ENCODE peak calls at places on chromosomes 7 and 10, in nine cellular contexts. D, Z, C, K, P, H, T, R and V are unnamed samples.

GRCh38 chr10:88272186-88272585 is 310.9 kb downstream of the RNLS start:
- DNase-seq in R (no peak), D (no peak), Z (no peak), H (no peak), T (no peak), P (no peak), K (no peak), C (no peak), V (no peak)

GRCh38 chr7:68407460-68407859 is 1190.8 kb upstream of the AUTS2 start:
- DNase-seq in D (no peak), C (no peak), K (no peak), P (no peak), R (no peak), T (no peak), Z (no peak), H (no peak), V (no peak)

GRCh38 chr7:46534593-46535271 is 613.7 kb upstream of the IGFBP3 start:
- DNase-seq in C (no peak), R (no peak), K (no peak), P (no peak), Z (no peak), H (no peak), T (no peak), D (no peak), V (no peak)

GRCh38 chr7:1533569-1534329 is 3.2 kb downstream of the MAFK start:
- DNase-seq in K (no peak), H (no peak), P (no peak), Z (no peak), C (peak; percentile 53), R (peak; percentile 94), D (no peak), T (no peak), V (no peak)

GRCh38 chr10:111203615-111204014 is 126.8 kb downstream of the ADRA2A start:
- DNase-seq in C (peak; percentile 54), H (no peak), R (no peak), P (no peak), D (no peak), T (no peak), Z (no peak), K (no peak), V (no peak)

GRCh38 chr7:142459557-142459963 is 201.7 kb upstream of the PRSS58 start:
- DNase-seq in P (peak; percentile 38), C (no peak), K (no peak), H (no peak), T (no peak), Z (no peak), R (no peak), D (peak; percentile 7), V (no peak)

GRCh38 chr10:94023909-94024308 is 30.2 kb downstream of the PLCE1 start:
- DNase-seq in R (peak; percentile 28), D (no peak), P (no peak), K (no peak), T (no peak), H (no peak), C (no peak), Z (no peak), V (no peak)

GRCh38 chr7:159098795-159099194 is 45.9 kb downstream of the VIPR2 start:
- DNase-seq in K (no peak), R (no peak), P (no peak), C (peak; percentile 57), T (no peak), H (no peak), Z (no peak), D (no peak), V (no peak)

GRCh38 chr7:28546067-28546466 is 133.7 kb downstream of the CREB5 start:
- DNase-seq in H (no peak), P (no peak), D (no peak), R (no peak), Z (no peak), T (no peak), K (no peak), C (no peak), V (no peak)

GRCh38 chr10:58806970-58807630 is 294.4 kb downstream of the BICC1 start:
- DNase-seq in P (no peak), H (no peak), Z (no peak), K (no peak), R (no peak), T (no peak), D (no peak), C (no peak), V (no peak)

GRCh38 chr7:124780608-124781007 is 15.0 kb upstream of the GPR37 start:
- DNase-seq in R (no peak), C (no peak), T (no peak), D (no peak), Z (no peak), H (no peak), K (no peak), P (no peak), V (no peak)

GRCh38 chr10:80497187-80498038 is 40.3 kb upstream of the SH2D4B start:
- DNase-seq in Z (no peak), T (no peak), P (no peak), R (peak; percentile 73), H (no peak), D (no peak), K (no peak), C (peak; percentile 69), V (no peak)

GRCh38 chr7:96305915-96306314 is 16.0 kb downstream of the SLC25A13 start:
- DNase-seq in Z (no peak), R (no peak), C (no peak), K (no peak), P (no peak), H (no peak), D (no peak), T (no peak), V (no peak)

GRCh38 chr7:47254081-47255006 is 327.6 kb downstream of the TNS3 start:
- DNase-seq in K (peak; percentile 34), R (peak; percentile 42), Z (peak; percentile 3), C (peak; percentile 84), H (peak; percentile 76), P (peak; percentile 72), D (no peak), T (no peak), V (no peak)

GRCh38 chr7:102004229-102004628 is 186.8 kb downstream of the CUX1 start:
- DNase-seq in P (no peak), T (no peak), C (peak; percentile 57), R (peak; percentile 47), K (no peak), Z (no peak), D (no peak), H (no peak), V (no peak)